ENCODE peak calls at places on chromosomes 2 and 18, in four cellular contexts. K is tibial artery, N is pons, Y is iris pigment epithelial cell. H is an unnamed sample.

GRCh38 chr2:65429799-65430514 is 2.4 kb downstream of the SPRED2 start:
- DNase-seq in N (peak), K (no peak), Y (no peak), H (no peak)

GRCh38 chr2:127638361-127639110 is 7.4 kb upstream of the GPR17 start:
- DNase-seq in Y (peak), N (no peak), K (no peak), H (no peak)

GRCh38 chr2:149331023-149331400 is 625 bp downstream of the LYPD6 start:
- DNase-seq in K (no peak), N (no peak), Y (peak), H (no peak)

GRCh38 chr18:39672171-39672570 is 2106.6 kb upstream of the CELF4 start:
- DNase-seq in Y (no peak), K (no peak), N (no peak), H (no peak)

GRCh38 chr2:239006886-239007285 is 159.0 kb downstream of the TWIST2 start:
- DNase-seq in N (no peak), Y (peak), K (no peak), H (no peak)

GRCh38 chr2:230874456-230874855 is 9.7 kb downstream of the ITM2C start:
- DNase-seq in K (peak), Y (no peak), N (no peak), H (no peak)

GRCh38 chr2:181678033-181678586 is 2.2 kb downstream of the NEUROD1 start:
- DNase-seq in N (no peak), Y (peak), K (peak), H (peak)

GRCh38 chr2:52405958-52406357 is 1361.6 kb upstream of the CHAC2 start:
- DNase-seq in N (no peak), Y (no peak), K (no peak), H (no peak)

GRCh38 chr2:54015809-54016703 is 45.3 kb upstream of the PSME4 start:
- DNase-seq in Y (peak), K (no peak), N (no peak), H (no peak)

GRCh38 chr2:47598476-47598875 is 184.5 kb upstream of the MSH6 start:
- DNase-seq in Y (no peak), N (no peak), K (no peak), H (no peak)

GRCh38 chr2:184004289-184004944 is 593.9 kb upstream of the ZNF804A start:
- DNase-seq in K (no peak), Y (no peak), N (no peak), H (no peak)